ENCODE peak calls at places on chromosomes 13 and 19, in five cellular contexts. X is T follicular helper cell; A is foreskin melanocyte; I is MCF 10A; V is stimulated activated CD8-positive, alpha-beta memory T cell treated with anti-CD3 and anti-CD28 coated beads, Interleukin-4, amount 100 ng/mL, for 24 hours. P is an unnamed sample.
A peak's percentile ranks its signal among the peaks of the same experiment; 100 is the strongest.

GRCh38 chr13:43786766-43787517 is at the start of gene ENOX1:
- DNase-seq in V (no peak), X (no peak), I (peak; percentile 60), A (peak; percentile 46), P (peak; percentile 55)

GRCh38 chr13:44352671-44353070 is 21.0 kb upstream of the SERP2 start:
- DNase-seq in X (no peak), V (no peak), I (no peak), A (no peak), P (no peak)

GRCh38 chr13:19681517-19681916 is 48.1 kb downstream of the MPHOSPH8 start:
- DNase-seq in V (no peak), I (no peak), A (no peak), X (no peak), P (no peak)

GRCh38 chr19:47651691-47652090 is 42.8 kb downstream of the BICRA start:
- DNase-seq in I (no peak), X (no peak), A (no peak), V (no peak), P (no peak)

GRCh38 chr19:35247526-35248309 is 1.1 kb upstream of the LSR start:
- DNase-seq in A (no peak), X (no peak), V (no peak), I (peak; percentile 90), P (no peak)

GRCh38 chr13:99339736-99340392 is 32.7 kb upstream of the GPR183 start:
- DNase-seq in X (peak; percentile 53), A (no peak), V (no peak), I (peak; percentile 78), P (no peak)

GRCh38 chr19:5775668-5776309 is 8.8 kb downstream of the PRR22 start:
- DNase-seq in X (no peak), A (peak; percentile 40), V (no peak), I (peak; percentile 53), P (no peak)

GRCh38 chr19:13951799-13952153 is 533 bp upstream of the DCAF15 start:
- DNase-seq in V (no peak), I (no peak), X (no peak), A (no peak), P (no peak)

GRCh38 chr13:114012141-114012540 is 38.3 kb upstream of the C13orf46 start:
- DNase-seq in A (no peak), V (no peak), I (no peak), X (no peak), P (no peak)

GRCh38 chr13:41652735-41653361 is 195.5 kb downstream of the RGCC start:
- DNase-seq in A (peak; percentile 33), I (peak; percentile 54), X (peak; percentile 17), V (no peak), P (peak; percentile 63)

GRCh38 chr19:49142866-49143335 is 12.3 kb downstream of the HRC start:
- DNase-seq in I (peak; percentile 96), V (peak; percentile 58), X (no peak), A (peak; percentile 85), P (no peak)

GRCh38 chr19:32676186-32676894 is 692 bp downstream of the RGS9BP start:
- DNase-seq in X (no peak), V (no peak), I (no peak), A (no peak), P (no peak)

GRCh38 chr13:35765387-35765786 is 288.9 kb upstream of the MAB21L1 start:
- DNase-seq in A (no peak), I (no peak), V (no peak), X (no peak), P (no peak)

GRCh38 chr13:97432232-97432916 is 1.6 kb upstream of the RAP2A start:
- DNase-seq in A (no peak), I (no peak), V (no peak), X (no peak), P (peak; percentile 19)

GRCh38 chr13:112643759-112644459 is 45.9 kb upstream of the ATP11A start:
- DNase-seq in X (no peak), V (no peak), I (no peak), A (no peak), P (no peak)

GRCh38 chr13:91426913-91427312 is 28.5 kb downstream of the GPC5 start:
- DNase-seq in I (no peak), X (no peak), A (no peak), V (no peak), P (no peak)

GRCh38 chr13:108375034-108375433 is 105.5 kb downstream of the TNFSF13B start:
- DNase-seq in I (no peak), X (no peak), V (no peak), A (no peak), P (no peak)

GRCh38 chr13:101977475-101977874 is 424.4 kb downstream of the FGF14 start:
- DNase-seq in I (peak; percentile 52), A (no peak), V (no peak), X (no peak), P (no peak)

GRCh38 chr13:47188802-47189201 is 291.9 kb upstream of the HTR2A start:
- DNase-seq in V (no peak), I (peak; percentile 67), X (no peak), A (no peak), P (no peak)

GRCh38 chr19:18059297-18059696 is 27.4 kb downstream of the IL12RB1 start:
- DNase-seq in I (no peak), X (no peak), A (no peak), V (no peak), P (no peak)

GRCh38 chr13:113179374-113180230 is 21.2 kb downstream of the PROZ start:
- DNase-seq in V (no peak), A (no peak), X (no peak), I (no peak), P (no peak)

GRCh38 chr13:52405767-52406494 is at the start of gene THSD1:
- DNase-seq in X (no peak), V (no peak), I (peak; percentile 44), A (no peak), P (no peak)

GRCh38 chr13:42788601-42789000 is 7.2 kb downstream of the FAM216B start:
- DNase-seq in X (no peak), V (no peak), I (no peak), A (peak; percentile 22), P (no peak)

GRCh38 chr13:112968380-112968909 is 569 bp upstream of the MCF2L start:
- DNase-seq in X (peak; percentile 32), A (no peak), I (no peak), V (peak; percentile 12), P (no peak)

GRCh38 chr19:41575998-41576397 is at the start of gene CEACAM21:
- DNase-seq in V (no peak), X (peak; percentile 21), A (no peak), I (no peak), P (peak; percentile 20)

GRCh38 chr19:46466536-46467199 is 4.7 kb downstream of the PNMA8A start:
- DNase-seq in A (no peak), X (no peak), I (peak; percentile 75), V (no peak), P (peak; percentile 19)

P was measured in COLO829.